ENCODE peak calls at places on chromosomes 16 and 17, in nine cellular contexts. E is spleen; B is ascending aorta; K is HCT116; P is tibial artery; Z is lung; O is upper lobe of right lung; U is CD4-positive, alpha-beta T cell; S is Peyer's patch. L is an unnamed sample.

GRCh38 chr17:980406-981291 is 1.1 kb upstream of the NXN start:
- DNase-seq in E (peak; percentile 89), B (peak; percentile 91), K (peak; percentile 76), P (peak; percentile 76), Z (peak; percentile 80), O (peak; percentile 80), U (peak; percentile 75), S (peak; percentile 81), L (peak; percentile 56)

GRCh38 chr17:62580947-62581346 is 46.5 kb upstream of the MRC2 start:
- DNase-seq in E (no peak), B (no peak), K (no peak), P (no peak), Z (no peak), O (no peak), U (no peak), S (no peak), L (no peak)

GRCh38 chr17:82772026-82772425 is 20.2 kb downstream of the TBCD start:
- DNase-seq in E (no peak), B (no peak), K (no peak), P (no peak), Z (no peak), O (no peak), U (no peak), S (no peak), L (no peak)

GRCh38 chr17:14135906-14136590 is 66.7 kb downstream of the COX10 start:
- DNase-seq in E (no peak), B (no peak), K (no peak), P (no peak), Z (no peak), O (no peak), U (no peak), S (no peak), L (no peak)

GRCh38 chr17:36092228-36092627 is 2.3 kb upstream of the CCL3 start:
- DNase-seq in E (no peak), B (no peak), K (no peak), P (no peak), Z (no peak), O (no peak), U (no peak), S (no peak), L (no peak)

GRCh38 chr17:75430159-75430748 is 24.8 kb upstream of the GRB2 start:
- DNase-seq in E (no peak), B (no peak), K (no peak), P (no peak), Z (no peak), O (no peak), U (no peak), S (no peak), L (no peak)

GRCh38 chr16:50640391-50640790 is 40.7 kb downstream of the SNX20 start:
- DNase-seq in E (no peak), B (no peak), K (no peak), P (no peak), Z (no peak), O (no peak), U (no peak), S (no peak), L (no peak)

GRCh38 chr16:29170393-29171239 is 185.8 kb downstream of the LAT start:
- DNase-seq in E (peak; percentile 39), B (no peak), K (no peak), P (no peak), Z (no peak), O (no peak), U (no peak), S (no peak), L (no peak)

GRCh38 chr16:57446530-57447141 is 549 bp downstream of the CIAPIN1 start:
- DNase-seq in E (no peak), B (peak; percentile 72), K (no peak), P (peak; percentile 37), Z (peak; percentile 39), O (no peak), U (no peak), S (peak; percentile 30), L (no peak)

GRCh38 chr17:30238387-30239088 is 3.0 kb upstream of the SLC6A4 start:
- DNase-seq in E (peak; percentile 57), B (no peak), K (no peak), P (no peak), Z (no peak), O (peak; percentile 72), U (no peak), S (no peak), L (no peak)

GRCh38 chr16:88803264-88803987 is at the start of gene CDT1:
- DNase-seq in E (peak; percentile 95), B (peak; percentile 86), K (peak; percentile 61), P (peak; percentile 65), Z (peak; percentile 83), O (peak; percentile 93), U (peak; percentile 88), S (peak; percentile 68), L (peak; percentile 53)

GRCh38 chr17:68398731-68399637 is 58.3 kb downstream of the WIPI1 start:
- DNase-seq in E (peak; percentile 80), B (no peak), K (peak; percentile 72), P (peak; percentile 55), Z (peak; percentile 53), O (peak; percentile 72), U (no peak), S (peak; percentile 65), L (no peak)

GRCh38 chr16:11264155-11264832 is 4.8 kb downstream of the TNP2 start:
- DNase-seq in E (no peak), B (no peak), K (no peak), P (no peak), Z (no peak), O (no peak), U (no peak), S (no peak), L (no peak)

GRCh38 chr16:78211200-78211599 is 111.7 kb downstream of the WWOX start:
- DNase-seq in E (no peak), B (no peak), K (no peak), P (no peak), Z (no peak), O (no peak), U (no peak), S (no peak), L (no peak)

GRCh38 chr16:55302635-55303034 is 21.4 kb upstream of the IRX6 start:
- DNase-seq in E (no peak), B (no peak), K (no peak), P (no peak), Z (no peak), O (peak; percentile 35), U (no peak), S (no peak), L (no peak)

GRCh38 chr16:56320081-56320480 is 105.3 kb downstream of the AMFR start:
- DNase-seq in E (no peak), B (no peak), K (no peak), P (no peak), Z (no peak), O (no peak), U (no peak), S (no peak), L (no peak)
- TF ChIP-seq CTCF in E (no peak), B (no peak), K (no peak), P (no peak), Z (no peak), O (no peak), U (no peak), S (no peak), L (no peak)

GRCh38 chr17:63842173-63842539 is 329 bp downstream of the SMARCD2 start:
- DNase-seq in E (peak; percentile 92), B (peak; percentile 77), K (no peak), P (peak; percentile 38), Z (no peak), O (peak; percentile 81), U (peak; percentile 47), S (peak; percentile 22), L (no peak)

GRCh38 chr17:63838586-63839184 is 3.8 kb downstream of the SMARCD2 start:
- DNase-seq in E (peak; percentile 75), B (peak; percentile 96), K (no peak), P (peak; percentile 98), Z (peak; percentile 90), O (peak; percentile 94), U (no peak), S (peak; percentile 40), L (peak; percentile 97)

GRCh38 chr17:63841350-63842172 is 924 bp downstream of the SMARCD2 start:
- DNase-seq in E (peak; percentile 88), B (peak; percentile 81), K (no peak), P (peak; percentile 72), Z (peak; percentile 66), O (peak; percentile 80), U (no peak), S (peak; percentile 31), L (peak; percentile 54)

GRCh38 chr17:63842540-63843386 is at the start of gene SMARCD2:
- DNase-seq in E (peak; percentile 100), B (peak; percentile 99), K (peak; percentile 100), P (peak; percentile 98), Z (peak; percentile 99), O (peak; percentile 100), U (peak; percentile 99), S (peak; percentile 99), L (peak; percentile 98)

DNA sequence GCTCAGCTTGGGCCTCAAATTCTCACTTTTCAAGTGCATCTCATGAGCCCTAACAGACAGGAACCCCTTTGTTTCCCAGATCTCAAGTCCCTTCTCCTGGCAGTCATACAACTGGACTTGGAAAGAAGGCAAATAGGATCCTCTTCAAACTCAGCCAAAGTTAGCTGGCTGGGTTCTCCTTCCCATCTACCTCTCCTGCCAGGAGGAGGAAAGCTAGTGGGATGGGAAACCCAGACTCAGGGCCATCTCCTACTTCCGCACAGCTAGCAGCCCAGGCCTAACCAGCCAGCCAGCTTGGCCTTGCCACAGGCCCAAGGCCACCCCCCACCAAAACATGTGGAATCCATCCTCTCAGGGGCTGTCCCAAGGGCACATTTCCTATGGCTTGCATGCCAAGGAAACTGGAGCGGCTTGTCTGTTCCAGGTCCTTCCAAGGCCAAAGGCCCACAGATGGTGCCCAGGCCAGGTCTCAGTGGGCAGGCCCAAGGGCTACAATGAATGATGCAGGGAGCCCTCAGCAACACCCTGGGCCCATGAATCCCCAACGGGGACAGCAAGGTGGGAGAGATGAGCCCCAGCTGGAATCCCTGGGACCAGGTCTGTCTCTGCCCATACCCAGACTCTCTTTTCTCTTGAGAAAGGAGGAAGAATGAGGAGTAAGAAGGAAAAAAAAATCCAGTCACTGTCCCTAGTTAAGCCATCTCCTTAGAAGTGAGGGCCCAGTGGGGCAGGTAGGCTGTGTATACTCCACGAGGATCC is 1.7 kb downstream of the SMARCD2 start:
- DNase-seq in E (peak; percentile 76), B (no peak), K (no peak), P (no peak), Z (no peak), O (no peak), U (no peak), S (no peak), L (no peak)
- H3K27ac ChIP-seq in E (peak overlapping the region; percentile 97), B (peak overlapping the region; percentile 89), K (peak overlapping the region; percentile 96), P (peak overlapping the region; percentile 89), Z (peak overlapping the region; percentile 98), O (peak overlapping the region; percentile 94), U (peak overlapping the region; percentile 1), S (peak overlapping the region; percentile 92), L (peak overlapping the region; percentile 89)

DNA sequence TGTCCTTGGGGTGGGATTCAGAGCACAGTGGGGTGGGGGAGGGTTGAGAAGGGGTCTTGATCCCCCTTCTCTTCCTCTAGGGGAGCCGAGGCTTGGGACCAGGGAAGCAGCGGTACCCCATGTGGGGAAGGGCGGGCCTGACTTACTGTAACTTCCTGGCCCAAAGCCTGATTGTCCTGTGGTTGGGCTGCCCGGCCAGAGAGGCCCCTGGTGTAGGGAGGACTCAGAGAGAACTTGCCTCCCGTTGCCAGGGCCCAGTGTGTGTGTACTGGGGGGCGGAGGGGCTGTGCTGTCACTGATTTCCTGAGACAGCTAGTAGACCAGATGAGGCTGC is 16.8 kb downstream of the SOCS3 start:
- DNase-seq in E (peak; percentile 91), B (peak; percentile 93), K (peak; percentile 45), P (peak; percentile 82), Z (peak; percentile 72), O (peak; percentile 80), U (no peak), S (peak; percentile 68), L (peak; percentile 65)
- TF ChIP-seq CTCF in E (peak; percentile 5), B (no peak), K (no peak), P (no peak), Z (no peak), O (no peak), U (no peak), S (no peak), L (no peak)

GRCh38 chr17:9090641-9091096 is 69.4 kb downstream of the NTN1 start:
- DNase-seq in E (no peak), B (peak; percentile 84), K (no peak), P (peak; percentile 51), Z (no peak), O (no peak), U (no peak), S (no peak), L (no peak)
- H3K27ac ChIP-seq in E (no peak overlapping the region), B (peak overlapping the region; percentile 74), K (no peak overlapping the region), P (peak overlapping the region; percentile 76), Z (no peak overlapping the region), O (no peak overlapping the region), U (no peak overlapping the region), S (no peak overlapping the region), L (no peak overlapping the region)

L was measured in tibial nerve.